ENCODE peak calls at places on chromosome 7, in seven cellular contexts. V, L, R, K, Q, D and N are unnamed samples. For H3K36me3, the result is how much of the 10 kb centered on the place peaks cover.

GRCh38 chr7:138980575-138981285 is 459 bp downstream of the KIAA1549 start:
- DNase-seq in Q (peak), K (peak), R (peak), V (no peak), D (no peak), L (no peak), N (peak)

GRCh38 chr7:106196460-106197021 is 84.4 kb upstream of the SYPL1 start:
- DNase-seq in D (no peak), K (no peak), L (no peak), Q (no peak), V (no peak), R (no peak), N (peak)

GRCh38 chr7:46029111-46029704 is 108.1 kb upstream of the IGFBP3 start:
- DNase-seq in V (no peak), Q (no peak), L (no peak), K (no peak), R (no peak), D (no peak), N (no peak)

GRCh38 chr7:35185908-35186731 is 67.8 kb downstream of the TBX20 start:
- DNase-seq in D (no peak), Q (no peak), K (peak), L (peak), R (peak), V (peak), N (peak)

GRCh38 chr7:101134399-101134980 is 7.6 kb downstream of the SERPINE1 start:
- DNase-seq in Q (no peak), D (no peak), L (peak), K (no peak), V (peak), R (no peak), N (no peak)

GRCh38 chr7:30135551-30136271 is 925 bp downstream of the MTURN start:
- DNase-seq in D (peak), V (peak), K (peak), Q (peak), R (peak), L (peak), N (peak)

GRCh38 chr7:107816053-107816566 is 13.1 kb upstream of the SLC26A3 start:
- DNase-seq in V (no peak), L (peak), D (no peak), K (no peak), R (no peak), Q (no peak), N (no peak)

GRCh38 chr7:107179326-107180163 is 10.7 kb downstream of the HBP1 start:
- DNase-seq in K (no peak), V (no peak), L (peak), Q (no peak), D (no peak), R (no peak), N (peak)

GRCh38 chr7:108033776-108034497 is 31.0 kb upstream of the LAMB1 start:
- DNase-seq in Q (no peak), D (no peak), V (no peak), R (no peak), L (no peak), K (no peak), N (peak)

GRCh38 chr7:116455009-116455408 is 44.5 kb upstream of the CAV2 start:
- DNase-seq in V (no peak), D (no peak), K (no peak), L (no peak), R (no peak), Q (no peak), N (peak)

GRCh38 chr7:103063895-103064294 is 10.7 kb downstream of the FBXL13 start:
- DNase-seq in K (no peak), V (no peak), Q (no peak), R (no peak), D (no peak), L (no peak), N (no peak)

GRCh38 chr7:23404546-23405239 is 65.6 kb downstream of the IGF2BP3 start:
- DNase-seq in K (no peak), D (no peak), V (no peak), R (no peak), Q (no peak), L (no peak), N (no peak)

GRCh38 chr7:148672041-148672440 is 26.7 kb upstream of the CUL1 start:
- DNase-seq in V (no peak), D (no peak), Q (no peak), K (no peak), L (no peak), R (no peak), N (peak)

GRCh38 chr7:139973091-139973490 is 89.7 kb downstream of the PARP12 start:
- DNase-seq in R (no peak), Q (no peak), K (no peak), D (no peak), V (no peak), L (no peak), N (no peak)

GRCh38 chr7:26238004-26238403 is 36.5 kb downstream of the CBX3 start:
- DNase-seq in V (no peak), R (no peak), Q (no peak), L (no peak), D (no peak), K (no peak), N (no peak)

GRCh38 chr7:118312966-118313365 is 88.5 kb downstream of the ANKRD7 start:
- DNase-seq in V (no peak), Q (no peak), D (no peak), K (no peak), R (no peak), L (no peak), N (no peak)

GRCh38 chr7:21620054-21620453 is 77.2 kb downstream of the DNAH11 start:
- DNase-seq in V (no peak), K (no peak), L (no peak), D (no peak), Q (no peak), R (no peak), N (no peak)

GRCh38 chr7:7738622-7739021 is 20.2 kb upstream of the RPA3 start:
- DNase-seq in D (no peak), Q (no peak), L (no peak), K (no peak), V (no peak), R (no peak), N (no peak)

GRCh38 chr7:115678049-115678982 is 352.2 kb downstream of the TFEC start:
- DNase-seq in V (no peak), D (no peak), Q (peak), K (no peak), L (peak), R (no peak), N (no peak)

GRCh38 chr7:26305048-26305868 is 13.6 kb downstream of the SNX10 start:
- DNase-seq in D (no peak), Q (no peak), R (peak), L (no peak), V (no peak), K (no peak), N (no peak)

GRCh38 chr7:84092207-84092606 is 102.4 kb downstream of the SEMA3A start:
- DNase-seq in D (no peak), L (no peak), V (no peak), R (no peak), Q (no peak), K (no peak), N (peak)

GRCh38 chr7:82926477-82926876 is 236.2 kb downstream of the PCLO start:
- DNase-seq in R (no peak), V (peak), Q (no peak), D (no peak), L (no peak), K (no peak), N (no peak)

GRCh38 chr7:147276783-147277370 is 1160.3 kb downstream of the CNTNAP2 start:
- DNase-seq in Q (no peak), R (no peak), K (no peak), V (no peak), L (no peak), D (no peak), N (no peak)

GRCh38 chr7:23357190-23358093 is 58.3 kb downstream of the MALSU1 start:
- DNase-seq in R (no peak), K (no peak), V (no peak), L (no peak), D (no peak), Q (no peak), N (peak)

GRCh38 chr7:115906690-115907089 is 123.9 kb downstream of the TFEC start:
- DNase-seq in K (no peak), R (no peak), D (no peak), L (no peak), V (no peak), Q (no peak), N (no peak)

GRCh38 chr7:148914208-148914777 is 30.2 kb upstream of the EZH2 start:
- DNase-seq in Q (no peak), D (no peak), L (peak), K (no peak), R (no peak), V (no peak), N (peak)

GRCh38 chr7:17965600-17965999 is 25.3 kb upstream of the SNX13 start:
- DNase-seq in D (no peak), R (no peak), V (no peak), L (peak), K (no peak), Q (no peak), N (peak)

GRCh38 chr7:159227433-159227832 is 82.8 kb upstream of the VIPR2 start:
- DNase-seq in K (no peak), L (no peak), R (no peak), D (no peak), Q (no peak), V (no peak), N (peak)

DNA sequence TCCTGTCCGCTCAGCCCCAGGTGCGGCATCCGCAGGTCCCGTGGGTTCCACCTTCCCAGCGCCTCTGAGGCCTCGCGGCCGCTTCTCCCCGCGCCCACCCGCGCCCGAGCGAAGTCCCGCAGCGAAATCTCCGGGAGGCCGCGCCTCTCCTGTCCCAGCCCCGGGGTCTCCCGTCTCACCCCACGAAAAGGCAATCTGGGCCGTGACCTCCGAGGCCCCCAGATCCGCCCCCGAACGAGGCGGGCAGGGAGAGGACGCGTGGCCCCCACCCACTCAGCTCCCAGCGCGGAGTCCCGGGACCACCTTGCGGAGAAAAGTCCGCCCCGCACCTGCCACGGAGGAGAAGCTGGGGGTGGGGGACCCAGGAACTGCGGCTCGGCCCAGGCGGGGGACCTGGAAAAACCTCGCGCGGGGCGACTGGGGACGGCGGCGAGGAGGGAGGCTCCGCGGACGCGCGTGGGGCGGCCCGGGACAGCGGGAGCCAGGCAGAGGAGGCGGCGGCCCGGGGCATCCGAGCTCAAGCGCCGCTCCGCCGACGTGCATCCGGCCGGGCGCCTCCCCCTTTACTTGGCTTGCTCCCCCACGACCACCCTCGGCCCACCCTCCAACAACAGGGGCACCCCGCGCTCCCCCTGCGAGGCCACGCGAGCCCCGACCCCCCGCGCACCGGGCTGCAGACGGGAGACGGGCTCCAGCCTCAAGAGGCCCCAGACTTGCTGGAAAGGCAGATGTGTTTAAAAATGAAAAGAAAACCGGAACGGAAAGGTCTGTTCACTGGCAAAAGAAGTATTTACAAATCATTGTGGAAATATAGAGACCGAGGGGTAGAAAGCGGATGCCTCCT is 33.0 kb upstream of the RNF32 start:
- DNase-seq in D (no peak), R (no peak), K (peak), Q (no peak), L (no peak), V (no peak), N (no peak)
- H3K4me3 ChIP-seq in D (peak), R (peak), K (peak), Q (no peak), L (peak), V (no peak), N (peak)

GRCh38 chr7:63071396-63071795 is 927.3 kb upstream of the ZNF722 start:
- DNase-seq in L (no peak), Q (no peak), V (no peak), R (no peak), K (no peak), D (no peak), N (no peak)
- TF ChIP-seq CTCF in L (no peak), Q (no peak), V (no peak), R (no peak), K (no peak), D (no peak), N (no peak)

DNA sequence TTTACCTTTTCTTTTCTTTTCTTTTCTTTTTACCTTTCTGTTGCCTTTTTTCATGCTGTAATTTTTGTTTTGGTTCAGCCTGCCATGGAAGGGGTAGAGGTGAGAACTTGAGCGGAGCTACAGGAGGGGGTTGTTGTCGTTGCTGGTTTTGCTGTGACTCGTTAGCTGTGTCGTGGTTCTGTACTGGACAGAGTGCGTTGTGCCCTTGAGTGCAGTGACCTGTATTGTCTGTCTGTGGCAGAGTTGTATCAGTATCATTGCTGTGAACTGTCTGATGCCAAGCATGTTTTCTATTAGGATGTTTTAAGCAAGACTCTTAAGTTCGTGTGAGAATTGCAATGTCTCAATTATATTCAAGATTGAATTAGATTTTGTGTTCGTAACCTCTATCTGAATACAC is 67.5 kb downstream of the TRRAP start:
- DNase-seq in V (no peak), Q (no peak), D (no peak), R (no peak), L (no peak), K (no peak), N (no peak)
- H3K36me3 ChIP-seq in V (under half), Q (under half), D (half or more), R (half or more), L (half or more), K (half or more), N (under half)

GRCh38 chr7:4631664-4632171 is 50.4 kb upstream of the FOXK1 start:
- DNase-seq in K (peak), V (peak), L (peak), R (peak), Q (peak), D (no peak), N (peak)
- H3K4me3 ChIP-seq in K (peak), V (peak), L (peak), R (no peak), Q (no peak), D (no peak), N (peak)

GRCh38 chr7:128919881-128920789 is 9.6 kb upstream of the KCP start:
- DNase-seq in D (no peak), R (peak), Q (no peak), K (no peak), V (peak), L (no peak), N (no peak)
- TF ChIP-seq CTCF in D (no peak), R (no peak), Q (no peak), K (peak), V (peak), L (peak), N (no peak)

GRCh38 chr7:128842674-128843641 is 12.8 kb downstream of the FLNC start:
- DNase-seq in L (no peak), Q (no peak), K (peak), D (peak), V (no peak), R (no peak), N (no peak)
- H3K36me3 ChIP-seq in L (half or more), Q (under half), K (under half), D (under half), V (under half), R (under half), N (under half)

DNA sequence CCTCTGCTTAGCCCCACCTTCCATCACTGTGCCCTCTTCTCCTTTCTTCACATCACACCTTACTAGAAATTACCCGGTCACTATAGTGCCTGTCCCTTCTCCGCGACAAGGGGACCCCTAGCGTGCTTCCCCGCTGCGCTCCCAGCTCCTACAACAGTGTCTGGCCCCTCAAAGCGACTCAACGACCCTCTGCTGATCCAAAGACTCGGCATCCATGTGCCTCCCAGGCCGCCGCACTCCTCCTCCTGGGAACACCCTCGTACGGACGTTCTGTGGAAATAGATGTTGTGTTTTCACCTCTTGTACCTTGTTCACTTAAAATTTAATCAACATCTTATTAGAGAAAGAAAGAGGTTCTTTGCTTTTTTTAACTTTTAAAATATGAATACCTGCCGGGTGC is 463.5 kb downstream of the DNAJB6 start:
- DNase-seq in D (no peak), R (peak), Q (no peak), K (peak), L (no peak), V (no peak), N (no peak)
- H3K4me3 ChIP-seq in D (no peak), R (no peak), Q (no peak), K (no peak), L (no peak), V (no peak), N (no peak)

GRCh38 chr7:123043642-123044041 is 48.1 kb upstream of the TAS2R16 start:
- DNase-seq in Q (no peak), K (no peak), R (no peak), L (no peak), D (no peak), V (no peak), N (no peak)

GRCh38 chr7:123039269-123039668 is 43.8 kb upstream of the TAS2R16 start:
- DNase-seq in K (no peak), Q (no peak), D (no peak), V (no peak), L (no peak), R (no peak), N (no peak)

GRCh38 chr7:123041085-123041484 is 45.6 kb upstream of the TAS2R16 start:
- DNase-seq in K (no peak), Q (no peak), L (peak), V (no peak), R (no peak), D (no peak), N (no peak)
- TF ChIP-seq CTCF in K (no peak), Q (no peak), L (no peak), V (no peak), R (no peak), D (no peak), N (no peak)

GRCh38 chr7:50321678-50322077 is 17.2 kb downstream of the IKZF1 start:
- DNase-seq in R (no peak), Q (no peak), V (no peak), L (no peak), D (peak), K (no peak), N (no peak)
- H3K36me3 ChIP-seq in R (half or more), Q (under half), V (under half), L (under half), D (under half), K (under half), N (under half)